ENCODE peak calls at places on chromosomes 1 and 21, in eight cellular contexts. T, R, I, O, U, N, K and F are unnamed samples.

GRCh38 chr1:27299385-27300252 is 22.3 kb upstream of the TMEM222 start:
- DNase-seq in N (peak), U (peak), K (peak), T (peak), I (peak), O (no peak), R (peak), F (peak)

GRCh38 chr1:91124290-91124975 is 102.6 kb upstream of the ZNF644 start:
- DNase-seq in U (no peak), T (no peak), R (no peak), N (no peak), I (no peak), K (no peak), O (no peak), F (no peak)

GRCh38 chr1:212718499-212718898 is 18.9 kb upstream of the BATF3 start:
- DNase-seq in T (no peak), O (no peak), I (no peak), U (no peak), R (peak), K (no peak), N (peak), F (no peak)

GRCh38 chr1:165129568-165130164 is 226.8 kb downstream of the LMX1A start:
- DNase-seq in R (peak), U (peak), I (no peak), T (peak), K (peak), O (peak), N (peak), F (peak)

GRCh38 chr1:81758213-81758612 is 42.5 kb upstream of the ADGRL2 start:
- DNase-seq in N (no peak), K (no peak), O (no peak), I (no peak), U (no peak), T (no peak), R (peak), F (no peak)

GRCh38 chr1:2074316-2074855 is 24.2 kb downstream of the PRKCZ start:
- DNase-seq in K (no peak), R (no peak), U (no peak), I (no peak), N (no peak), T (no peak), O (no peak), F (no peak)

GRCh38 chr1:43548285-43549271 is 17.9 kb downstream of the PTPRF start:
- DNase-seq in R (no peak), I (no peak), O (no peak), K (peak), U (no peak), T (no peak), N (peak), F (no peak)

GRCh38 chr21:31801551-31802234 is 69.8 kb upstream of the SCAF4 start:
- DNase-seq in U (no peak), N (no peak), K (no peak), O (no peak), T (no peak), R (no peak), I (no peak), F (no peak)

GRCh38 chr1:174872615-174873058 is 127.1 kb upstream of the CACYBP start:
- DNase-seq in N (peak), O (no peak), K (no peak), U (no peak), R (no peak), I (no peak), T (peak), F (no peak)

DNA sequence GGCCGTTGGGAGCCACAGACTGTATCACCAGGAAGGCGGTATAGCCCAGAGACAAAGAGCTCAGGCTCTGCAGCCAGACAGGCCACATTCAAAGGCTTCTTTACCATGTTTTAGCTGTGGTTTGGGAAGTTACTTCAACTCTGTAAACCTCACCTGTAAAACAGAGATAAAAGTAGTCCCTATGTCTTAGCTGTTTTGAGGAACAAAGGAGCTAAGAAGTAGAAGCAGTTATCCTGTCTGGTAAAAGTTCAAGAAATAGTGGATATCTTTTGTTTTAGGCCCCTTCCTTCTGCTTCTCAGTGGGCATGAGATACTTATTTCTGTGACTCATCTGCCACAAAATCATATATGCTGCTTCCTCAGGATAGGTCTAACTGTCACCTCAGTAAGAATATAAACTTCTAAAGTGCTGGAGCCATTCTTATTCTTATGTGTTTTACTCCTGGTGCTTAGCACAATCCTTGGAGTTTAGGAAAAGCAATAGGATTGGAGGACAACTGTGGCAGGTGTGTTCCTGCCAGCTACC is 6.5 kb downstream of the CD34 start:
- DNase-seq in T (no peak), R (no peak), K (no peak), U (no peak), O (no peak), I (no peak), N (no peak), F (no peak)
- H3K4me3 ChIP-seq in T (no peak), R (no peak), K (no peak), U (no peak), O (no peak), I (no peak), N (no peak), F (no peak)

GRCh38 chr1:22749503-22749902 is 38.9 kb downstream of the EPHB2 start:
- DNase-seq in R (no peak), N (no peak), K (no peak), T (no peak), O (no peak), U (no peak), I (no peak), F (no peak)
- TF ChIP-seq CTCF in R (peak), N (no peak), K (no peak), T (peak), O (no peak), U (no peak), I (no peak), F (no peak)

DNA sequence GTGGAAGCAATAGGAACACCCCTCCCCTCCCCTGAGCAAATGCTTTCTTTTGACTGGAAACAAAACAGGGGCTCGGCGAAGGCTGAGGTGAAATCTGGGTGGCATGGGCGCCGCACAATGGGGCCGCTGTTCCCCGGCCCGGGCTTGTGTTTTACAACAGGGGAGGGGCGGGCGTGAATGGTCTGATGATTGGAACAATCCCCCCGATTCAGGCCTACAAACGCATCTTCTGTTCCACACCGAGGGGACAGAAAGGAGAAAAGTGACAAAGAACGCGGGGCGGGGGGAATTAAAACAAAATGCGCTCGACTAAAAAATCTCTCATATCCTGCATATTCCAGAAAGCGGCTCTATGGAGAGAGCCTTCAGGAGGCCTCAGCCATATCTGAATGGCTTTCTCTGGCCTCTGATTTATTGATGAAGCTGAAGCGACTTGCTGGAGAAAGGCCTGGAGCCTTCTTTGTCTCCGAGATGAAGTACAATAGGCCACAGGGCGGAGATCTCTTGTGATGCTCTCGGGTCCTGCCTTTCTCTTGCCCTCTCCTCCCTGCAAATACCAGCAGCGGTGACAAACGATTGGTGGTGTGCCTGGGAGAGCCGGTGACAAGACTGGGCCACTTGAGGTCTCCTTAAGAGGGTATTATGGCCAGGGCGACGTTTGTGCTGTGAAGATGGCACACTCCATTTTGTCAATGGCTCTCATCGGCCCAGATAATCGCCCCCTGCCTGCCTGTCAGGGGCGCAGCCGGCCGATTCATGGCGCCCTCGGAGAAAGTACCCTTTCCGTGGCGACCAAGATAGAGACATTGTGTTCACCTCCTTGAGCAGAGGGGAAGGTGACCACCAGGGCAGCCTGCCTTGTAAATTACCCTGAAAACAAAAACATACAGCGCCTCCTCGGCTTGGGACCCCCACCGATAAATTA is 47.1 kb upstream of the OLIG2 start:
- DNase-seq in N (no peak), U (no peak), K (no peak), O (no peak), I (no peak), T (no peak), R (no peak), F (no peak)
- H3K4me3 ChIP-seq in N (no peak), U (no peak), K (no peak), O (no peak), I (no peak), T (no peak), R (no peak), F (no peak)

GRCh38 chr21:46399686-46400085 is 59.0 kb upstream of the DIP2A start:
- DNase-seq in R (no peak), K (no peak), N (no peak), O (no peak), I (no peak), U (no peak), T (no peak), F (no peak)

GRCh38 chr21:46406001-46406400 is 52.7 kb upstream of the DIP2A start:
- DNase-seq in U (no peak), K (no peak), I (no peak), T (no peak), N (no peak), O (no peak), R (no peak), F (no peak)

GRCh38 chr21:46401186-46401910 is 57.3 kb upstream of the DIP2A start:
- DNase-seq in K (no peak), T (no peak), O (no peak), U (no peak), N (no peak), R (no peak), I (no peak), F (no peak)

GRCh38 chr21:46402421-46402820 is 56.3 kb upstream of the DIP2A start:
- DNase-seq in R (no peak), O (no peak), U (no peak), T (no peak), N (no peak), K (no peak), I (no peak), F (no peak)

DNA sequence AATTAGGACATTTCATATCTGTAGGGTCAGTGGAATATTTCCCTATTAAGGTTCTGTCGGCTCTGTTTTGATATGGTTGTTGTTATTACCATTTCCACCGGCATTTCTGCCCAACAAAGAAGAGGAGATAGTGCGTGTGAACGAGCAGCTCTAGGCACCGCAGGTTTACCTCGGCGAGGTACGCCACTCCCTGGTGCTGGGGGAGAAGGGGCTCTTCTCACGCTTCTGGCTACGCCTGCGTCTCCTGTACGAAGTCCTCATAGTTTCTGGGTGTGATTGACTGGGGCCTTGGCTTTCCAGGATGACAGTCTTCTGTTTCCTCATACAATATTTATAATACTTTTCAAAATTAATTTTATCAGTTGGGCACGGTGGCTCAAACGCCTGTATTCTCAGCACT is 54.4 kb upstream of the DIP2A start:
- DNase-seq in N (no peak), U (no peak), T (no peak), R (no peak), K (no peak), O (no peak), I (no peak), F (no peak)
- TF ChIP-seq CTCF in N (no peak), U (no peak), T (no peak), R (no peak), K (no peak), O (no peak), I (no peak), F (no peak)

GRCh38 chr21:42061866-42062542 is 9.1 kb upstream of the UMODL1 start:
- DNase-seq in N (no peak), R (no peak), K (no peak), O (no peak), U (no peak), T (no peak), I (no peak), F (no peak)
- H3K4me3 ChIP-seq in N (no peak), R (no peak), K (no peak), O (no peak), U (no peak), T (no peak), I (no peak), F (no peak)

DNA sequence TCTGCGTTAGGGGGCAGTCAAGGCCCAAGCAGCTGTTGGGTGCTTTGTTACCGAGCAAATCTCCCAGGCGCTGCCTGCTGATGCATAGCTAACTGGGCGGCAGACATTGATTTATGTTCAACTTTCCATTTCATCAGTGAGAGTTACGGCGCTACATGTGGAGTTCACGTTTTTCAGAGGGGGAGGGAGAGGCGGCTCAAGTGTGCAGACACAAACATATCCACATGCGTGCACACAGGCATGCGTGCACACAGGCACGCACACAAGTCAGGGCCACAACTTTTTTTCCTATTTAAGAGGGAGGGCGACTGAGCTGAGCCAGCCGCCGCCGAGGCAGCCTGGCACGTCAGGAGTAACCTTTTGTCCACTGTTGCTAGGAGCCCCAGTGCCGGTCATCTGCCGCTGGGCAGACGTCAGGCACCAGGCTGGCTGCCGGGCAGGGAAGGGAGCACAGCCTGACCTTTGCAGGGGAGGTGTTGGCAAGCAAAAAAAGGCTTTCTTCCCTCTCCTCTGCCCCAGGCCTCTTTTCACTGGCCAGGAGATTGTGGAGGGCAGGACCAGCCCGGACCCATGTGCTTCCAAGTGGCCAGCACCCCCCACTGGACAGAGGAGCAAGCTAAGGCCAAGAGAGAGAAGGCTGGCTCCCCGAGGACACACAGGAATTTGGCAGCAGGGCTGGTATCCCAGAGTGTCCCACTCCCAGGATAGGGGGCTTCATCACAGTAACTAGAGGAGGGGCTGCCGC is 73.3 kb downstream of the MRPL37 start:
- DNase-seq in I (no peak), T (peak), N (no peak), O (no peak), R (peak), K (peak), U (peak), F (peak)
- TF ChIP-seq CTCF in I (peak), T (peak), N (no peak), O (no peak), R (no peak), K (no peak), U (no peak), F (peak)

GRCh38 chr1:226733309-226733708 is 5.8 kb downstream of the ITPKB start:
- DNase-seq in N (no peak), I (no peak), R (no peak), K (no peak), U (no peak), O (no peak), T (no peak), F (no peak)

GRCh38 chr1:226735576-226735975 is 3.5 kb downstream of the ITPKB start:
- DNase-seq in O (no peak), U (no peak), T (no peak), R (no peak), I (no peak), N (no peak), K (no peak), F (no peak)

GRCh38 chr1:226732856-226733291 is 6.2 kb downstream of the ITPKB start:
- DNase-seq in U (no peak), O (no peak), K (no peak), I (no peak), N (no peak), T (no peak), R (no peak), F (no peak)

GRCh38 chr1:226734611-226735153 is 4.4 kb downstream of the ITPKB start:
- DNase-seq in U (no peak), T (no peak), R (no peak), N (no peak), K (no peak), I (no peak), O (no peak), F (no peak)

GRCh38 chr1:226733876-226734414 is 5.1 kb downstream of the ITPKB start:
- DNase-seq in R (no peak), U (no peak), K (no peak), O (no peak), T (no peak), N (no peak), I (no peak), F (no peak)
- H3K4me3 ChIP-seq in R (no peak), U (peak), K (no peak), O (peak), T (no peak), N (no peak), I (no peak), F (peak)

GRCh38 chr1:66438062-66438970 is 95.6 kb upstream of the SGIP1 start:
- DNase-seq in R (no peak), O (no peak), N (no peak), K (no peak), I (no peak), T (peak), U (no peak), F (no peak)

GRCh38 chr1:66434096-66434495 is 99.9 kb upstream of the SGIP1 start:
- DNase-seq in I (peak), U (no peak), K (no peak), O (no peak), R (no peak), N (no peak), T (no peak), F (no peak)

GRCh38 chr1:66437136-66437401 is 96.9 kb upstream of the SGIP1 start:
- DNase-seq in T (no peak), O (no peak), U (no peak), I (no peak), R (no peak), K (no peak), N (no peak), F (no peak)

GRCh38 chr1:66435541-66435940 is 98.4 kb upstream of the SGIP1 start:
- DNase-seq in K (no peak), N (no peak), R (no peak), O (no peak), U (no peak), T (no peak), I (no peak), F (no peak)

GRCh38 chr1:66436378-66437135 is 97.4 kb upstream of the SGIP1 start:
- DNase-seq in T (peak), K (no peak), R (peak), N (peak), O (no peak), I (peak), U (no peak), F (peak)
- TF ChIP-seq CTCF in T (peak), K (no peak), R (peak), N (peak), O (peak), I (peak), U (no peak), F (peak)

DNA sequence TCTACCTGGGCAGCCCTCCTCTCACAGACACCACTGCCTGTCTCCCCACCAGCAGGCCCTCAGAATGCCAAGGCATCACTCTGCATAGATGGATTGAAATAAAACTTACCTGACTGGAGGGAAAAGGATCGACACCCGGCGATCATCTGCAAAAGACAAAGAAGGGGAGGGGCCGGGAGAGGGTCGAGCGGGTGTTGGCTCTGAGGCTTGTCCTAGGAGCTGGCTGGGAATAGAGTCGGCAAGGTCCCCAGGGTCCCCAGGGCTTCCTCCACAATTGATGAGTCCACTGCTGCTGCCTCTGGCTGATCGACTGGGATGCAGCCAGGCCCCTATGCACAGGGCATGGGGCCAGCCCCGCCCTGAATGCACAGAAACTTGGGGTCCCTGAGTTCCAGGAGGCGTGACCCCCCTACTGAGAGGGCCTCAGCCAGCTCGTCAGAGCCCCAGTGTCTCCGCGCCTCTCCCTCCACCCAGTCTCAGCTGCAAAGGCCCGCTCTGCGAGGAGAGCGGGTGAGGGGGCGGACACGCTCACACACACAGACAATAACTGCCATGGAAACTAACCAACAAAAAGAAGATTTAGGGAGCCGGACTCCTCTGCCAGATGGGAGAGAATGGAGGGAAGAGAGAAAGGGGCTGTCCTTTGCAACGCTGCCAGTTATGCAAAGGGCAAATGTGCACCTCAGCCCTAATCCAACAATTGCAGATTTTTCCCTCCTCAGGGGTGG is at the start of gene KLHDC8A:
- DNase-seq in I (no peak), U (no peak), N (no peak), R (peak), O (no peak), T (no peak), K (no peak), F (no peak)
- H3K4me3 ChIP-seq in I (no peak), U (no peak), N (no peak), R (no peak), O (no peak), T (peak), K (no peak), F (no peak)

GRCh38 chr1:205920159-205920558 is 23.1 kb downstream of the SLC26A9 start:
- DNase-seq in O (peak), R (peak), I (no peak), T (peak), U (peak), N (no peak), K (no peak), F (no peak)
- TF ChIP-seq CTCF in O (no peak), R (no peak), I (no peak), T (no peak), U (no peak), N (no peak), K (no peak), F (no peak)